ENCODE peak calls at places on chromosomes 1 and 21, in four cellular contexts. W is fibroblast of mammary gland, A is transverse colon, C is K562. R is an unnamed sample.

GRCh38 chr21:41634211-41634694 is 126.3 kb upstream of the TMPRSS2 start:
- DNase-seq in W (no peak), C (no peak), A (peak; percentile 57), R (no peak)

GRCh38 chr1:226131639-226132038 is 54.9 kb downstream of the ACBD3 start:
- DNase-seq in A (no peak), W (no peak), C (peak; percentile 49), R (no peak)

GRCh38 chr1:24786191-24786590 is 40.9 kb downstream of the CLIC4 start:
- DNase-seq in C (no peak), A (no peak), W (peak; percentile 57), R (no peak)

GRCh38 chr1:61170328-61171238 is 88.2 kb downstream of the NFIA start:
- DNase-seq in W (peak; percentile 57), A (no peak), C (peak; percentile 80), R (no peak)

GRCh38 chr1:17603091-17603841 is 63.8 kb downstream of the ARHGEF10L start:
- DNase-seq in W (no peak), C (no peak), A (peak; percentile 48), R (no peak)

GRCh38 chr1:225424562-225425210 is 3.2 kb downstream of the LBR start:
- DNase-seq in W (peak; percentile 42), A (no peak), C (no peak), R (no peak)

GRCh38 chr1:61950418-61950817 is 208.1 kb downstream of the PATJ start:
- DNase-seq in W (peak; percentile 5), A (no peak), C (no peak), R (no peak)

GRCh38 chr1:8570435-8570834 is 247.0 kb downstream of the RERE start:
- DNase-seq in W (no peak), A (no peak), C (no peak), R (no peak)

GRCh38 chr1:40384413-40384762 is 10.9 kb downstream of the SMAP2 start:
- DNase-seq in A (no peak), W (no peak), C (no peak), R (no peak)

GRCh38 chr1:47650205-47650604 is 212.4 kb downstream of the FOXD2 start:
- DNase-seq in W (peak; percentile 89), C (no peak), A (peak; percentile 29), R (no peak)

GRCh38 chr1:160618763-160619274 is 28.0 kb downstream of the SLAMF1 start:
- DNase-seq in W (no peak), C (peak; percentile 51), A (no peak), R (no peak)

GRCh38 chr1:177517556-177517955 is 346.8 kb downstream of the BRINP2 start:
- DNase-seq in C (no peak), W (peak; percentile 62), A (no peak), R (no peak)

GRCh38 chr1:96840396-96840795 is 118.8 kb downstream of the PTBP2 start:
- DNase-seq in W (no peak), A (no peak), C (no peak), R (no peak)

GRCh38 chr1:96845464-96845863 is 123.9 kb downstream of the PTBP2 start:
- DNase-seq in W (peak; percentile 22), C (peak; percentile 53), A (peak; percentile 34), R (no peak)

GRCh38 chr1:96843601-96844000 is 122.0 kb downstream of the PTBP2 start:
- DNase-seq in A (no peak), C (no peak), W (no peak), R (no peak)

GRCh38 chr1:96843196-96843595 is 121.6 kb downstream of the PTBP2 start:
- DNase-seq in A (no peak), W (peak; percentile 61), C (no peak), R (no peak)

DNA sequence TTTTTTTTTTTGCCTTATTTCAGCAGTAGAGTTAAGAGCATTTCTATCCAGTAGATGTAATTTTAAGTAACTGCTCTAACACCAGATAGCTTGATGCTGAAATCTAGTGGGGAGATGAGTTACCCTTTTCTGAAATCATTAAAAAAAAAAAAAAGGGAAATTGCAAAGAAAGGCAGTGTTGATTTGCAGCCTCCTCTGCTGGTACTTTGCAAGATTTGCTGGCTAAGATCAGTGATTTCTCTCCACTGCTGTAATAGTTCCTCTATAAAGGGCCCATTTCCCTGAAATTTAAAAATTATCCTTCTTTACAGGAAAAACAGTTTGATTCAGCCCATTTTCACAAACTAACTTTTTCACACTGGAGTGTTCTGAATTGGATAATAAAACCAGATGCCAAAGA is 120.6 kb downstream of the PTBP2 start:
- DNase-seq in A (no peak), W (peak; percentile 28), C (no peak), R (no peak)
- TF ChIP-seq CTCF in A (no peak), W (peak; percentile 50), C (no peak), R (no peak)

GRCh38 chr1:32828341-32828740 is 10.9 kb downstream of the S100PBP start:
- DNase-seq in W (no peak), A (no peak), C (no peak), R (no peak)
- TF ChIP-seq CTCF in W (no peak), A (no peak), C (peak; percentile 71), R (peak; percentile 34)

GRCh38 chr1:28668956-28669719 is 554 bp downstream of the GMEB1 start:
- DNase-seq in C (no peak), W (peak; percentile 38), A (peak; percentile 38), R (peak; percentile 49)
- TF ChIP-seq CTCF in C (no peak), W (no peak), A (no peak), R (no peak)

GRCh38 chr1:216726435-216726834 is 3.2 kb upstream of the ESRRG start:
- DNase-seq in C (no peak), W (no peak), A (no peak), R (no peak)
- TF ChIP-seq CTCF in C (no peak), W (no peak), A (no peak), R (peak; percentile 17)

DNA sequence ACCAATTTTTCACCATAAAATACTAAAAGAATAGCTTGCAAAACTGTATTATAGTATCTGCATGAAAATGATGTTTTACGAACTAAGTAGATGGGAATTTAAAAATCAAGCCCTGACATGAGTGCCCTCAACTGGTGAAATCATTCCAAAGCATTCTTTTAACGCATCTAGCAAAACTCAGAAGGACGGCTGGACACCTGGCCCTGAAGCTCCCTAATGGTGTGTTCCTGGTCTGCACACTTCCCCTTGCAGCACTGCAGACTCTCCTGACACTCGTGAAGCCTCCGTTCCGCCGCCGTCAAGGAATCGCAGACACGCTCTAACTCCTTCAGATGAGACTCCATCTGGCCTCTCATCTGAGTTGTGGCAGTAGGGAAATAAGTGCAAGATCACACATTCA is 39.9 kb downstream of the ODF2L start:
- DNase-seq in C (no peak), W (no peak), A (no peak), R (no peak)
- TF ChIP-seq CTCF in C (no peak), W (no peak), A (no peak), R (peak; percentile 27)

GRCh38 chr1:38034871-38035270 is 11.7 kb downstream of the POU3F1 start:
- DNase-seq in C (no peak), W (no peak), A (no peak), R (no peak)

GRCh38 chr1:38039386-38039933 is 7.1 kb downstream of the POU3F1 start:
- DNase-seq in A (no peak), W (no peak), C (no peak), R (no peak)

GRCh38 chr1:38038836-38039235 is 7.8 kb downstream of the POU3F1 start:
- DNase-seq in C (no peak), W (peak; percentile 65), A (no peak), R (no peak)

GRCh38 chr1:38041941-38042834 is 4.4 kb downstream of the POU3F1 start:
- DNase-seq in A (no peak), C (no peak), W (no peak), R (no peak)

GRCh38 chr1:38037481-38037939 is 9.1 kb downstream of the POU3F1 start:
- DNase-seq in C (peak; percentile 63), W (peak; percentile 23), A (no peak), R (no peak)
- TF ChIP-seq CTCF in C (peak; percentile 70), W (peak; percentile 34), A (no peak), R (peak; percentile 34)

DNA sequence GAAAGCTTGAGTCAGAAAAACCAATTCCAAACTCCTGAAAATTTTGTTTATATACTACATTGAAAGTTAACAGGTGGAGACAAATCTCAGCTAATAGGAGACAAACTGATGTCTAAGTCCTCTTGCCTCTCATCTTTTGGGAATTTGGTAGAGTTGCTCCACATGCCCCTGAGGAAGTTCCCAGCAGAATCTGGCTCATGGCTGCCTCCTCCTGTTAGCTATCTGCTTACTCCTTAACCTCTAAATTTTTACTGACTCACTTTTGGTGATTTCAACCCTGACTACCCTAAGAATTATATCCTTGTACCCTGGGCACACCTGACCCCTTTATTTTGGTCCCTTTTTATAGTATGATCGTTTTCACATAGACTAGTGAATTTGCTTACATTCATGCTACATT is 633.7 kb upstream of the USP24 start:
- DNase-seq in C (no peak), A (no peak), W (peak; percentile 80), R (no peak)
- TF ChIP-seq CTCF in C (no peak), A (no peak), W (peak; percentile 62), R (no peak)